ENCODE peak calls at places on chromosome 13, in six cellular contexts. M is transverse colon, T is ovary, J is tibial nerve, V is K562, E is upper lobe of left lung. I is an unnamed sample. For H3K4me1 and H3K27me3, the result is how much of the 10 kb centered on the place peaks cover.

GRCh38 chr13:31674056-31674455 is 65.3 kb upstream of the RXFP2 start:
- DNase-seq in M (no peak), T (no peak), J (no peak), V (no peak), E (no peak), I (no peak)

GRCh38 chr13:61500176-61500575 is 84.5 kb upstream of the PCDH20 start:
- DNase-seq in M (no peak), T (no peak), J (no peak), V (no peak), E (no peak), I (no peak)

GRCh38 chr13:36362251-36362650 is 16.1 kb upstream of the SPART start:
- DNase-seq in M (no peak), T (no peak), J (no peak), V (no peak), E (no peak), I (no peak)

GRCh38 chr13:62799038-62799535 is 1383.4 kb upstream of the PCDH20 start:
- DNase-seq in M (no peak), T (no peak), J (no peak), V (no peak), E (no peak), I (no peak)

GRCh38 chr13:25177636-25178035 is 5.5 kb upstream of the AMER2 start:
- DNase-seq in M (no peak), T (no peak), J (no peak), V (no peak), E (no peak), I (peak)

GRCh38 chr13:34748078-34748477 is 194.0 kb upstream of the NBEA start:
- DNase-seq in M (peak), T (peak), J (no peak), V (no peak), E (peak), I (no peak)

GRCh38 chr13:46648166-46648607 is 95.2 kb downstream of the LRCH1 start:
- DNase-seq in M (peak), T (no peak), J (no peak), V (peak), E (peak), I (no peak)

GRCh38 chr13:70173236-70173959 is 65.1 kb upstream of the KLHL1 start:
- DNase-seq in M (no peak), T (no peak), J (no peak), V (no peak), E (no peak), I (no peak)

GRCh38 chr13:110574161-110574560 is 12.6 kb upstream of the RAB20 start:
- DNase-seq in M (no peak), T (no peak), J (no peak), V (no peak), E (no peak), I (no peak)

GRCh38 chr13:80499536-80500280 is 158.8 kb upstream of the SPRY2 start:
- DNase-seq in M (no peak), T (no peak), J (no peak), V (no peak), E (no peak), I (no peak)

GRCh38 chr13:91539458-91540156 is 141.2 kb downstream of the GPC5 start:
- DNase-seq in M (no peak), T (no peak), J (no peak), V (peak), E (no peak), I (no peak)

GRCh38 chr13:26656919-26657318 is 99.4 kb downstream of the WASF3 start:
- DNase-seq in M (no peak), T (no peak), J (no peak), V (no peak), E (no peak), I (no peak)

GRCh38 chr13:22934744-22935523 is 245.8 kb upstream of the SGCG start:
- DNase-seq in M (no peak), T (no peak), J (no peak), V (no peak), E (no peak), I (no peak)

GRCh38 chr13:94704347-94705080 is 7.8 kb downstream of the SOX21 start:
- DNase-seq in M (no peak), T (no peak), J (no peak), V (no peak), E (no peak), I (no peak)

GRCh38 chr13:52001120-52001731 is 10.0 kb downstream of the ATP7B start:
- DNase-seq in M (no peak), T (no peak), J (no peak), V (peak), E (no peak), I (no peak)

GRCh38 chr13:98653471-98653985 is 76.6 kb upstream of the STK24 start:
- DNase-seq in M (peak), T (peak), J (peak), V (peak), E (peak), I (no peak)

GRCh38 chr13:19023115-19023514 is 158.5 kb downstream of the TUBA3C start:
- DNase-seq in M (no peak), T (no peak), J (no peak), V (no peak), E (no peak), I (no peak)

GRCh38 chr13:40187836-40188591 is 478.4 kb downstream of the FOXO1 start:
- DNase-seq in M (no peak), T (no peak), J (no peak), V (no peak), E (no peak), I (no peak)

GRCh38 chr13:40185393-40185792 is 481.0 kb downstream of the FOXO1 start:
- DNase-seq in M (no peak), T (no peak), J (no peak), V (no peak), E (no peak), I (no peak)

GRCh38 chr13:40186041-40186440 is 480.4 kb downstream of the FOXO1 start:
- DNase-seq in M (no peak), T (no peak), J (no peak), V (no peak), E (no peak), I (no peak)

GRCh38 chr13:40187324-40187795 is 479.1 kb downstream of the FOXO1 start:
- DNase-seq in M (no peak), T (no peak), J (no peak), V (no peak), E (no peak), I (no peak)

DNA sequence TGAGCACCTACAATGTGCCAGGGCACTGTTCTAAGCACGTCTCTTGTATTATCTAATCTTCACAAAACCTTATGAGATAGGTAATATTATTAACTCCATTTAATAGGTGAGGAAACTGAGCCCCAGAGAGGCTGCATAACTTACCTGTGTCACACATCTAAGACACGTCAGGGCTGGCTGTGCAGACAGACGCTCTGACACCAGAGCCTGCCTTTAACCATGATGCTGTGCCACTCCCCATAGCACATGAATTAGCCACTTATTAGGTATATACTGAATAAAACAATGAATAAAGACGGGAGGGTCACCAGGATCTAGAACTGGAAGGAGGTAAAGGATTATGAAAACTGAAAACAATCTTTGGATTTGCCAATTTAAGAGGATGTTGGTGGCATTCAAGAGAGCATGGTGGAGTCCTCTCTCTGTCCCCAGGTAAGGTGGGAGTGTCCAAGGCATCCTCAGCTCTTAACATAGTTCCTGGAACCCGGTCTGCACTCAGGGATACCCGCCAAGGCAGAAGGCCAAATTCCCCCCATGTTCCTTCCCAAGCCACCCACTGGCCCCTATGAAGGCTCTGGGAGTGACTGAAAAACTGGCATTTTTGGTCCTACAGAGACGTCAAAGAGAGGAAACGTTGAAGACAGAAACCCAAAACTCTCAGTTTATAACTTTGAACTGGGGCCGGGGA is 479.7 kb downstream of the FOXO1 start:
- DNase-seq in M (no peak), T (no peak), J (no peak), V (no peak), E (no peak), I (no peak)
- H3K4me1 ChIP-seq in M (under half), T (under half), J (under half), V (under half), E (under half), I (under half)

GRCh38 chr13:45361596-45362206 is 20.7 kb upstream of the TPT1 start:
- DNase-seq in M (no peak), T (no peak), J (no peak), V (peak), E (no peak), I (no peak)
- H3K27me3 ChIP-seq in M (under half), T (under half), J (under half), V (under half), E (under half), I (under half)

DNA sequence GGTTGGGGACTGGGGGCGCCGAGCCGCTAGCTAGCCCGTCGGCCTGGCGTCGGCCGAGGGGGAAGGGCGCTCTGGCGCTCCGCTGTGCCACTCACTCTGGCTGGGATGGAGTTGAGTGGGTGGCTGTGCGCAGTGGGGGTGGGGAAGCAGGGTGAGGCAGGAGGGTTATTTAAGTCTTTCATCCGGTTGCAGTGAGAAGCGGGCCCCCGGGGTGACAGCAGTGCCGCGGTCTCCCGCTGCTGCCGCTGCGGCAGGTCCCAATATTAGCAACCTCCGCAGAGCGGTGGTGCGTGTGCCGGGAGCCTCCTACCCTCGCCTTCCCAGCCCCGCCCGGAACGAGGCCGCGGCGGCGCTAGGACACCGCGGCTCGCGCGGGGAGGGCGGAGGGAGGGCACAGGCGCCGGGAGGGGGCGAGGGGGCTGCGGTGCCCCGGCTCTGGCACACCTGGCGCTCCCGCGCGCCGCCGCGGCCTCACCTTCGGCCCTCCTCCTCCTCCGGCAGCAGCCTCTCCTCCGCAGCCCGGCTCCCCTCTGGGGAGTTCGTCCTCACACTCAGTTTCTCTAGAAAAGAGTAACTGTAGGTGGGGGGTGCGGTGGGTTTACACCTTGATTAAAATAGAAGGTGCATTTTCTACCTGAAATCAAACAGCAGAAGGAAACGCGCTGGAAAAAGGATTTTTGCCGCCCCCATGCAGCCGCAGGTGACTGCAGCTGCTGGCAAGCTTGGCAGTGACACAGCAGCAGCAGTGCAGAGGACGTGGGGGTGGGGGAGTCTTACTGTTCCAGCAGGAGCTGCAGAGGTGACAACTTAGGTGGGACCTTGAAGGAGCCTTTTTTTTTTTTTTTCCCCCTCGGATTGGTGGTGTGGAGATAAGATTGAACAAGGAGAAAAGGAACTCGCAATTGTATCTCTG is 4.5 kb downstream of the FGF9 start:
- DNase-seq in M (peak), T (peak), J (no peak), V (no peak), E (peak), I (no peak)
- TF ChIP-seq EP300 in M (no peak), T (no peak), J (no peak), V (no peak), E (no peak), I (no peak)

GRCh38 chr13:30355405-30355741 is 48.0 kb upstream of the KATNAL1 start:
- DNase-seq in M (no peak), T (no peak), J (no peak), V (peak), E (peak), I (no peak)
- H3K4me1 ChIP-seq in M (under half), T (under half), J (under half), V (under half), E (under half), I (under half)

DNA sequence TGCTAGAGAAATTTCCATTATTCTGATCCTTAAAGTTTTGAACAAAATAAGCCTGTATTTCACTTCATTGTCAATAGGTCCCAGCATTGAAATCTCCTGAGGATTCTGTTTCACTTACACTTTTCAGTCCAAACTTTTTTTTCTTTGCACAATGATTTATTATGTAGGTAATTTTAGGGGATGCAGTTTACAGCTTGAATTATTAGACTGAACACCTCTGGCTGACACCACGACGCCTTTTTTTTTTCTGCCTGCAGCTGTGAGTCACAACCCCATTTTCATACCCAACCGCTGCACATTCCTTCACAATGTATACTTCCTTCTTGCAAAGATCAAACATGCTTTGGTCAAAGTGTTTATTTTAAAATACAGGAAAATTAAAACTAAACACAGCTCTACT is 11.3 kb downstream of the ZIC2 start:
- DNase-seq in M (no peak), T (no peak), J (no peak), V (no peak), E (no peak), I (no peak)
- H3K27me3 ChIP-seq in M (half or more), T (under half), J (under half), V (under half), E (under half), I (under half)

DNA sequence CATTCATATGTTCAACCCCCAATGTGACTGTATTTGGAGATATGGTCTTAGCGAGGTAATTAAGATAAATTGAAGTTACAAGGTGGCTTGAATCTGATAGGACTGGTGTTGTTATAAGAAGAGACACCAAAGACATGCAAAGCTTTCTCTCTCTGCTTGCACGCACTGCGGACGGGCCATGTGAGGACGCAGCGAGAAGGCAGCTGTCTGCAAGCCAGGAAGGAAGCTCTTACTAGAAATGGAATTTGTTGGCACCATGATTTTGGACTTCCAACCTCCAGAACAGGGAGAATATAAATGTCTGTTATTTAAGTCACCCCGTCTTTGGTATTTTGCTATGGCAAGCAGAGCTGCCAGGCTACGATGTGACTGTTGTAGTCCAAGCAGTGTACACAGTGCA is 4.8 kb downstream of the DLEU7 start:
- DNase-seq in M (no peak), T (no peak), J (no peak), V (no peak), E (no peak), I (no peak)
- TF ChIP-seq EP300 in M (no peak), T (no peak), J (no peak), V (no peak), E (no peak), I (no peak)

GRCh38 chr13:75411924-75412537 is 69.9 kb downstream of the TBC1D4 start:
- DNase-seq in M (no peak), T (no peak), J (no peak), V (no peak), E (no peak), I (no peak)
- H3K4me1 ChIP-seq in M (under half), T (under half), J (under half), V (under half), E (under half), I (under half)

GRCh38 chr13:108000998-108001397 is 214.3 kb downstream of the LIG4 start:
- DNase-seq in M (no peak), T (no peak), J (no peak), V (peak), E (no peak), I (no peak)

GRCh38 chr13:108005231-108005630 is 210.1 kb downstream of the LIG4 start:
- DNase-seq in M (no peak), T (no peak), J (no peak), V (peak), E (no peak), I (no peak)

GRCh38 chr13:108003626-108004025 is 211.7 kb downstream of the LIG4 start:
- DNase-seq in M (no peak), T (no peak), J (no peak), V (no peak), E (peak), I (no peak)

GRCh38 chr13:108006619-108007018 is 208.7 kb downstream of the LIG4 start:
- DNase-seq in M (no peak), T (no peak), J (no peak), V (peak), E (no peak), I (no peak)
- H3K27me3 ChIP-seq in M (under half), T (under half), J (under half), V (under half), E (under half), I (under half)

GRCh38 chr13:101835920-101836319 is 383.4 kb downstream of the ITGBL1 start:
- DNase-seq in M (no peak), T (no peak), J (no peak), V (no peak), E (no peak), I (no peak)
- TF ChIP-seq EP300 in M (no peak), T (no peak), J (no peak), V (no peak), E (no peak), I (no peak)

GRCh38 chr13:33262997-33263396 is 22.6 kb downstream of the STARD13 start:
- DNase-seq in M (no peak), T (no peak), J (no peak), V (no peak), E (no peak), I (no peak)
- H3K4me1 ChIP-seq in M (under half), T (under half), J (half or more), V (under half), E (half or more), I (half or more)